ENCODE peak calls at places on chromosomes 7 and 10, in four cellular contexts. One of them, this sample, is unnamed.

GRCh38 chr10:89887830-89888229 is 186.4 kb downstream of the KIF20B start:
- DNase-seq in OCI-LY7: no peak
- DNase-seq in CD8-positive, alpha-beta T cell: no peak
- DNase-seq in adrenal gland: peak
- DNase-seq in this sample: no peak

GRCh38 chr7:9349625-9350024 is 916.2 kb downstream of the NXPH1 start:
- DNase-seq in OCI-LY7: no peak
- DNase-seq in adrenal gland: no peak
- DNase-seq in CD8-positive, alpha-beta T cell: no peak
- DNase-seq in this sample: no peak

GRCh38 chr10:89553064-89553734 is 17.8 kb upstream of the SLC16A12 start:
- DNase-seq in CD8-positive, alpha-beta T cell: no peak
- DNase-seq in OCI-LY7: no peak
- DNase-seq in adrenal gland: no peak
- DNase-seq in this sample: no peak

GRCh38 chr10:49726593-49726992 is 35.5 kb downstream of the OGDHL start:
- DNase-seq in CD8-positive, alpha-beta T cell: no peak
- DNase-seq in adrenal gland: no peak
- DNase-seq in OCI-LY7: no peak
- DNase-seq in this sample: no peak

GRCh38 chr7:43584200-43584586 is 1.3 kb downstream of the STK17A start:
- DNase-seq in adrenal gland: peak
- DNase-seq in CD8-positive, alpha-beta T cell: peak
- DNase-seq in OCI-LY7: peak
- DNase-seq in this sample: peak

GRCh38 chr10:15791816-15792524 is 68.3 kb downstream of the MINDY3 start:
- DNase-seq in OCI-LY7: no peak
- DNase-seq in CD8-positive, alpha-beta T cell: no peak
- DNase-seq in adrenal gland: peak
- DNase-seq in this sample: no peak

GRCh38 chr10:4344544-4344994 is 481.4 kb upstream of the AKR1E2 start:
- DNase-seq in adrenal gland: peak
- DNase-seq in OCI-LY7: no peak
- DNase-seq in CD8-positive, alpha-beta T cell: no peak
- DNase-seq in this sample: peak

GRCh38 chr10:95178797-95179196 is 15.2 kb upstream of the ACSM6 start:
- DNase-seq in OCI-LY7: no peak
- DNase-seq in adrenal gland: no peak
- DNase-seq in CD8-positive, alpha-beta T cell: no peak
- DNase-seq in this sample: no peak

GRCh38 chr7:75039166-75039565 is 34.4 kb downstream of the RCC1L start:
- DNase-seq in CD8-positive, alpha-beta T cell: no peak
- DNase-seq in OCI-LY7: no peak
- DNase-seq in adrenal gland: no peak
- DNase-seq in this sample: no peak

GRCh38 chr10:123331438-123331837 is 177.2 kb downstream of the BUB3 start:
- DNase-seq in CD8-positive, alpha-beta T cell: no peak
- DNase-seq in adrenal gland: no peak
- DNase-seq in OCI-LY7: no peak
- DNase-seq in this sample: no peak

GRCh38 chr7:142516038-142516501 is 233.2 kb upstream of the PRSS1 start:
- DNase-seq in adrenal gland: peak
- DNase-seq in OCI-LY7: peak
- DNase-seq in CD8-positive, alpha-beta T cell: peak
- DNase-seq in this sample: peak

GRCh38 chr10:36880898-36881297 is 244.5 kb upstream of the ANKRD30A start:
- DNase-seq in CD8-positive, alpha-beta T cell: no peak
- DNase-seq in OCI-LY7: peak
- DNase-seq in adrenal gland: no peak
- DNase-seq in this sample: no peak

GRCh38 chr10:114631090-114631677 is 26.9 kb downstream of the ABLIM1 start:
- DNase-seq in CD8-positive, alpha-beta T cell: no peak
- DNase-seq in OCI-LY7: no peak
- DNase-seq in adrenal gland: no peak
- DNase-seq in this sample: no peak

GRCh38 chr7:125924037-125924436 is 994.4 kb upstream of the POT1 start:
- DNase-seq in OCI-LY7: no peak
- DNase-seq in adrenal gland: no peak
- DNase-seq in CD8-positive, alpha-beta T cell: no peak
- DNase-seq in this sample: no peak

GRCh38 chr10:114402871-114403544 is 1.3 kb downstream of the AFAP1L2 start:
- DNase-seq in adrenal gland: no peak
- DNase-seq in OCI-LY7: no peak
- DNase-seq in CD8-positive, alpha-beta T cell: no peak
- DNase-seq in this sample: no peak

GRCh38 chr10:94108200-94108599 is 114.5 kb downstream of the PLCE1 start:
- DNase-seq in adrenal gland: no peak
- DNase-seq in CD8-positive, alpha-beta T cell: no peak
- DNase-seq in OCI-LY7: no peak
- DNase-seq in this sample: no peak

GRCh38 chr10:83605783-83606182 is 533.5 kb upstream of the GHITM start:
- DNase-seq in adrenal gland: no peak
- DNase-seq in CD8-positive, alpha-beta T cell: no peak
- DNase-seq in OCI-LY7: no peak
- DNase-seq in this sample: no peak

GRCh38 chr7:150514748-150515222 is at the start of gene GIMAP7:
- DNase-seq in adrenal gland: no peak
- DNase-seq in CD8-positive, alpha-beta T cell: peak
- DNase-seq in OCI-LY7: no peak
- DNase-seq in this sample: peak

GRCh38 chr10:118349235-118349634 is 7.1 kb upstream of the FAM204A start:
- DNase-seq in OCI-LY7: no peak
- DNase-seq in adrenal gland: no peak
- DNase-seq in CD8-positive, alpha-beta T cell: no peak
- DNase-seq in this sample: no peak

GRCh38 chr7:106891545-106892410 is 26.7 kb downstream of the PIK3CG start:
- DNase-seq in CD8-positive, alpha-beta T cell: no peak
- DNase-seq in adrenal gland: no peak
- DNase-seq in OCI-LY7: no peak
- DNase-seq in this sample: no peak

GRCh38 chr10:126919426-126919825 is 14.2 kb downstream of the DOCK1 start:
- DNase-seq in OCI-LY7: no peak
- DNase-seq in adrenal gland: no peak
- DNase-seq in CD8-positive, alpha-beta T cell: no peak
- DNase-seq in this sample: no peak

GRCh38 chr7:101885597-101885955 is 68.2 kb downstream of the CUX1 start:
- DNase-seq in CD8-positive, alpha-beta T cell: no peak
- DNase-seq in adrenal gland: no peak
- DNase-seq in OCI-LY7: no peak
- DNase-seq in this sample: no peak

GRCh38 chr10:43347997-43348396 is 23.4 kb upstream of the FXYD4 start:
- DNase-seq in OCI-LY7: peak
- DNase-seq in adrenal gland: no peak
- DNase-seq in CD8-positive, alpha-beta T cell: no peak
- DNase-seq in this sample: no peak

GRCh38 chr10:124977161-124977560 is 35.2 kb downstream of the ZRANB1 start:
- DNase-seq in adrenal gland: no peak
- DNase-seq in OCI-LY7: no peak
- DNase-seq in CD8-positive, alpha-beta T cell: no peak
- DNase-seq in this sample: no peak

GRCh38 chr7:74365320-74366022 is 76.3 kb downstream of the CLIP2 start:
- DNase-seq in OCI-LY7: peak
- DNase-seq in CD8-positive, alpha-beta T cell: no peak
- DNase-seq in adrenal gland: peak
- DNase-seq in this sample: peak

GRCh38 chr7:55181774-55182173 is 163.0 kb downstream of the EGFR start:
- DNase-seq in OCI-LY7: no peak
- DNase-seq in CD8-positive, alpha-beta T cell: no peak
- DNase-seq in adrenal gland: no peak
- DNase-seq in this sample: no peak

GRCh38 chr7:57529931-57530330 is 80.0 kb downstream of the ZNF716 start:
- DNase-seq in CD8-positive, alpha-beta T cell: no peak
- DNase-seq in OCI-LY7: no peak
- DNase-seq in adrenal gland: no peak
- DNase-seq in this sample: no peak

GRCh38 chr7:81268551-81268950 is 349.7 kb upstream of the SEMA3C start:
- DNase-seq in adrenal gland: no peak
- DNase-seq in OCI-LY7: no peak
- DNase-seq in CD8-positive, alpha-beta T cell: no peak
- DNase-seq in this sample: no peak

GRCh38 chr7:33841658-33842057 is 63.7 kb upstream of the BMPER start:
- DNase-seq in CD8-positive, alpha-beta T cell: no peak
- DNase-seq in OCI-LY7: no peak
- DNase-seq in adrenal gland: peak
- DNase-seq in this sample: no peak

GRCh38 chr7:129110575-129111376 is 33.7 kb upstream of the TSPAN33 start:
- DNase-seq in OCI-LY7: no peak
- DNase-seq in adrenal gland: peak
- DNase-seq in CD8-positive, alpha-beta T cell: no peak
- DNase-seq in this sample: no peak

GRCh38 chr10:484441-484924 is 205.0 kb downstream of the DIP2C start:
- DNase-seq in CD8-positive, alpha-beta T cell: no peak
- DNase-seq in OCI-LY7: peak
- DNase-seq in adrenal gland: peak
- DNase-seq in this sample: peak

GRCh38 chr10:105150486-105150885 is 509.4 kb downstream of the SORCS3 start:
- DNase-seq in adrenal gland: no peak
- DNase-seq in CD8-positive, alpha-beta T cell: no peak
- DNase-seq in OCI-LY7: no peak
- DNase-seq in this sample: no peak